ENCODE peak calls at places on chromosomes 6 and 20, in four cellular contexts. K is PC-3, C is GM23248, V is fibroblast of lung. W is an unnamed sample. For H3K79me2, the result is how much of the 10 kb centered on the place peaks cover.

GRCh38 chr20:62795023-62795761 is 1.1 kb upstream of the MRGBP start:
- DNase-seq in K (peak), V (peak), C (peak), W (peak)

GRCh38 chr6:118889163-118889562 is 4.8 kb upstream of the ASF1A start:
- DNase-seq in K (no peak), V (no peak), C (no peak), W (no peak)

GRCh38 chr6:30129270-30129669 is 6.7 kb upstream of the TRIM40 start:
- DNase-seq in C (no peak), K (no peak), V (no peak), W (no peak)

GRCh38 chr6:156645106-156645505 is 132.1 kb upstream of the ARID1B start:
- DNase-seq in K (no peak), V (peak), C (peak), W (peak)

GRCh38 chr6:14917101-14917500 is 328.8 kb upstream of the JARID2 start:
- DNase-seq in V (peak), C (peak), K (peak), W (peak)

GRCh38 chr20:59185809-59186208 is 22.2 kb downstream of the ZNF831 start:
- DNase-seq in V (no peak), K (no peak), C (no peak), W (no peak)

GRCh38 chr6:108742041-108742440 is 106.2 kb upstream of the ARMC2 start:
- DNase-seq in K (peak), C (no peak), V (no peak), W (no peak)

GRCh38 chr20:52601295-52601971 is 370.7 kb upstream of the TSHZ2 start:
- DNase-seq in C (no peak), K (no peak), V (no peak), W (no peak)

GRCh38 chr20:37266940-37267683 is 5.5 kb upstream of the GHRH start:
- DNase-seq in C (no peak), V (no peak), K (peak), W (no peak)

GRCh38 chr6:56403663-56404200 is 156.4 kb upstream of the COL21A1 start:
- DNase-seq in K (no peak), V (no peak), C (no peak), W (no peak)

GRCh38 chr6:11410539-11411307 is 126.8 kb upstream of the TMEM170B start:
- DNase-seq in K (no peak), V (no peak), C (peak), W (no peak)

GRCh38 chr20:60341062-60341461 is 382.8 kb downstream of the CDH26 start:
- DNase-seq in V (no peak), C (no peak), K (no peak), W (no peak)

GRCh38 chr6:5504078-5504477 is 242.8 kb downstream of the FARS2 start:
- DNase-seq in C (no peak), V (no peak), K (no peak), W (no peak)

GRCh38 chr20:8756410-8756809 is 312.5 kb upstream of the PLCB4 start:
- DNase-seq in K (peak), V (peak), C (peak), W (peak)

GRCh38 chr6:168097221-168097620 is 18.2 kb upstream of the FRMD1 start:
- DNase-seq in C (no peak), V (no peak), K (no peak), W (no peak)

GRCh38 chr6:113458368-113459010 is 398.7 kb upstream of the MARCKS start:
- DNase-seq in C (no peak), K (no peak), V (peak), W (peak)

GRCh38 chr6:32332433-32332832 is 39.3 kb downstream of the TSBP1 start:
- DNase-seq in K (no peak), C (no peak), V (no peak), W (no peak)

GRCh38 chr6:11779308-11780096 is 899 bp upstream of the ADTRP start:
- DNase-seq in C (peak), K (no peak), V (peak), W (peak)

GRCh38 chr6:161549977-161550655 is 276.3 kb upstream of the AGPAT4 start:
- DNase-seq in C (peak), K (peak), V (peak), W (no peak)

GRCh38 chr20:3669710-3670367 is 6.6 kb upstream of the GFRA4 start:
- DNase-seq in C (peak), V (no peak), K (no peak), W (no peak)

GRCh38 chr6:131966443-131966842 is 15.3 kb upstream of the CCN2 start:
- DNase-seq in K (no peak), V (peak), C (peak), W (peak)

GRCh38 chr20:47665221-47665991 is 119.9 kb downstream of the SULF2 start:
- DNase-seq in C (no peak), K (no peak), V (no peak), W (no peak)

GRCh38 chr20:49320460-49320859 is 42.6 kb upstream of the ZNFX1 start:
- DNase-seq in V (peak), C (peak), K (peak), W (peak)

GRCh38 chr6:34957184-34957904 is 68.3 kb downstream of the ANKS1A start:
- DNase-seq in K (no peak), C (no peak), V (no peak), W (no peak)

GRCh38 chr6:44738652-44739141 is 351.2 kb downstream of the CDC5L start:
- DNase-seq in C (peak), V (peak), K (no peak), W (no peak)

GRCh38 chr20:25669826-25670422 is 26.7 kb downstream of the ZNF337 start:
- DNase-seq in V (peak), K (peak), C (peak), W (peak)

GRCh38 chr6:105321207-105321606 is 81.7 kb downstream of the PREP start:
- DNase-seq in V (no peak), K (no peak), C (no peak), W (no peak)

GRCh38 chr6:74366634-74367033 is 670.6 kb downstream of the CD109 start:
- DNase-seq in K (peak), V (peak), C (peak), W (peak)

GRCh38 chr20:36234771-36235320 is 1.4 kb upstream of the AAR2 start:
- DNase-seq in V (no peak), K (no peak), C (no peak), W (no peak)

GRCh38 chr20:722822-723644 is 45.3 kb downstream of the SLC52A3 start:
- DNase-seq in C (no peak), K (no peak), V (no peak), W (no peak)

GRCh38 chr6:549901-550300 is 107.0 kb downstream of the HUS1B start:
- DNase-seq in K (no peak), C (no peak), V (no peak), W (no peak)

GRCh38 chr6:107841265-107841650 is 17.1 kb upstream of the SCML4 start:
- DNase-seq in V (no peak), C (no peak), K (no peak), W (no peak)

GRCh38 chr20:38165089-38165965 is at the start of gene TGM2:
- DNase-seq in K (peak), C (peak), V (peak), W (no peak)

GRCh38 chr20:47792021-47792618 is 6.8 kb upstream of the SULF2 start:
- DNase-seq in V (peak), C (peak), K (peak), W (peak)

GRCh38 chr6:33696538-33697518 is 14.7 kb downstream of the UQCC2 start:
- DNase-seq in K (peak), V (peak), C (peak), W (peak)

GRCh38 chr6:116073765-116074450 is 13.2 kb upstream of the FRK start:
- DNase-seq in V (peak), K (peak), C (peak), W (peak)

GRCh38 chr20:2759143-2759542 is 41.3 kb downstream of the CPXM1 start:
- DNase-seq in K (no peak), V (no peak), C (no peak), W (no peak)

GRCh38 chr6:45450801-45451200 is 73.1 kb upstream of the SUPT3H start:
- DNase-seq in V (no peak), C (no peak), K (no peak), W (no peak)

GRCh38 chr20:56352656-56353055 is 6.1 kb upstream of the FAM210B start:
- DNase-seq in C (peak), K (no peak), V (no peak), W (no peak)

GRCh38 chr6:53659458-53659857 is 6.1 kb downstream of the KLHL31 start:
- DNase-seq in C (no peak), V (no peak), K (peak), W (no peak)
- H3K4me3 ChIP-seq in C (no peak), V (no peak), K (no peak), W (no peak)

DNA sequence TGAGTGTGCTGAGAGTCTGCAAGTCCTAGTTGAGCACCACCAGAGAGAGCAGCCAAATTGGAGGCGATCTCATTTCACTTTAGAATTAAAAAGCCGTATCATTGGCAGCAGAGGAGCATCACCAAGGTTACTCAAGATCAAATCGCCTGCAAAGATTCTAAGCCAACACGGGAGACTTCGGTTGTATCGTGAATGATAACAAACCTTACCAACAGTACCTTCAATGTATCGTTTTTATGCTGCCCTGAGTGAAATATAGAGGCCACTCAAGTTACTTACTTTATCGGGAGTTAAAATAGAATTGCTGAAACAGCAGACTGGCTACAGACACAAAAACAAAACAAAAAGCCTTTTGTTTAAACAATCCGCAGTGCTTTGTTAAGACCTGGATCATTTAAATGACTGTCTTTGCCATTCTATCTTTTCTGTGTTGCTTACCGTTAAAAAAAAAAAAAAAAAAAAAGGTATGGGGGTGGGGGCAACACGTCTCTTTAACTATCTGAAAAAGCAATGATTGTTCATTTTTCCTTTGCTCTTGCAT is 14.2 kb downstream of the NHSL1 start:
- DNase-seq in V (peak), K (no peak), C (peak), W (peak)
- H3K4me2 ChIP-seq in V (peak), K (no peak), C (peak), W (peak)

GRCh38 chr6:42320762-42321161 is 103.1 kb upstream of the MRPS10 start:
- DNase-seq in V (peak), C (no peak), K (no peak), W (peak)

GRCh38 chr6:42322676-42323075 is 105.0 kb upstream of the MRPS10 start:
- DNase-seq in V (no peak), K (no peak), C (no peak), W (no peak)

GRCh38 chr6:42321976-42322375 is 104.3 kb upstream of the MRPS10 start:
- DNase-seq in V (no peak), C (no peak), K (no peak), W (no peak)

GRCh38 chr6:42331019-42331418 is 113.4 kb upstream of the MRPS10 start:
- DNase-seq in C (no peak), K (no peak), V (no peak), W (no peak)

GRCh38 chr6:42326248-42326647 is 108.6 kb upstream of the MRPS10 start:
- DNase-seq in C (no peak), V (no peak), K (peak), W (no peak)
- H3K79me2 ChIP-seq in C (under half), V (under half), K (under half), W (under half)

DNA sequence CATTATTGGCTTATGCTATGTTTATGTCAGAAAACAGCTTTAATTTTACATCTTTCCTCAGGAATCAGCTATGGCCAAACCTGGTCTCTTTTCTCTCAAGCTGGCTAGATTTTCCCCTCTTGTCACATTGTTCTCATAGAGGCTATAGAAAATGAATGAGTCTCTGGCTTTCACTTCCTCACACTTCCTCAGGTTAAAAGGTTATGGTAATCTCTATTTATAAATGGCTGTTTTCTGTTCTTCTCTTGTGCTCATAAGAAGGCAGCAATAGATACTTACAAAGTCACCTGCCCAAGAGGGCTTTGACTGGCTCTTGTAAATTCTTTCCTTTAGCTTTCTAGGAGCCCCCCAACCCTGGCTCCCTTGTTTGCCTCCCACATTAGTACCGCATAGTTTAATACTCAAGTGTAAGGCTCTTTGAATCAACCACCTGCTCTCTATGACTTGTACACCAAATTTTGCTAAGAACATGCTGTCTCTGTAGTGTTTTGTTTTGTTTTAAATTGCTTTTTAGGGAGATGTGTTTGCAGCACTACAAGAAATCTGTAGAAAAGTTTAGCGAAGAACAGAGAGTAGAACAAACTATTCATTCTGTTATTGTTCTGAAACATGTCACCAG is 897.4 kb upstream of the CITED2 start:
- DNase-seq in V (no peak), K (no peak), C (no peak), W (no peak)
- H3K4me3 ChIP-seq in V (no peak), K (no peak), C (no peak), W (no peak)

DNA sequence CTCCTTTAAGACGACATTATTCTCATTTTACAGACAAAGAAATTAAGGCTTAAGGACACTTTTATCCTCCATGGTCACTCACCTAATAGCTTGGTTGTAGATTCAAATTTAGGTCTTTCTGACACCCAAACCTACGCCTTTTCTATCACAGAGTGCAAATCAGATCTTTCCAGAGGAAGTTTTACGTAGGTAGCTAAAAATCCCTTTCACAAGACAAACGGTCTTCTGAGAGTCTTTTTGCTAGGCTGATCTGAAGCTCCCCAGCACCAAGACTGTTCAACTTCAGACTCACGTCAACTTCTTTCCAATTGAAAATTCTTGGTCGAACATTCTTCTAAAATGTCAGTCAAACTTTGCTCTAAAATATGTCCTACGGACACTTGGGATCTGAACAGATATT is 46.5 kb downstream of the BLOC1S5 start:
- DNase-seq in K (no peak), C (no peak), V (no peak), W (no peak)
- H3K4me2 ChIP-seq in K (no peak), C (no peak), V (no peak), W (no peak)

GRCh38 chr6:149472241-149472640 is 12.6 kb downstream of the ZC3H12D start:
- DNase-seq in C (no peak), V (no peak), K (no peak), W (no peak)
- H3K79me2 ChIP-seq in C (under half), V (under half), K (under half), W (under half)